ENCODE peak calls at places on chromosome 2, in nine cellular contexts. B is brain microvascular endothelial cell, H is lung, P is GM23338, N is heart right ventricle, Z is hepatocyte, S is GM23248, A is H7, R is right atrium auricular region. Y is an unnamed sample.

GRCh38 chr2:69060938-69061501 is 48.0 kb downstream of the ANTXR1 start:
- DNase-seq in B (no peak), H (no peak), P (no peak), N (no peak), Z (no peak), S (no peak), A (no peak), R (no peak), Y (no peak)

GRCh38 chr2:116979941-116980340 is 834.5 kb upstream of the DDX18 start:
- DNase-seq in B (no peak), H (no peak), P (no peak), N (no peak), Z (no peak), S (no peak), A (no peak), R (no peak), Y (no peak)

GRCh38 chr2:17646096-17646554 is 105.6 kb downstream of the VSNL1 start:
- DNase-seq in B (peak; percentile 87), H (peak; percentile 63), P (peak; percentile 80), N (no peak), Z (peak; percentile 82), S (peak; percentile 86), A (peak; percentile 62), R (peak; percentile 66), Y (peak; percentile 94)

GRCh38 chr2:109237792-109238191 is 108.8 kb downstream of the SH3RF3 start:
- DNase-seq in B (no peak), H (no peak), P (no peak), N (no peak), Z (no peak), S (no peak), A (no peak), R (peak; percentile 32), Y (no peak)

GRCh38 chr2:10440736-10441135 is 7.4 kb downstream of the ODC1 start:
- DNase-seq in B (no peak), H (no peak), P (no peak), N (no peak), Z (no peak), S (no peak), A (no peak), R (no peak), Y (no peak)

GRCh38 chr2:38806001-38806400 is 28.0 kb downstream of the GEMIN6 start:
- DNase-seq in B (no peak), H (no peak), P (no peak), N (no peak), Z (no peak), S (no peak), A (no peak), R (no peak), Y (no peak)

GRCh38 chr2:45033331-45033730 is 24.1 kb upstream of the SIX2 start:
- DNase-seq in B (no peak), H (no peak), P (no peak), N (no peak), Z (no peak), S (no peak), A (no peak), R (no peak), Y (no peak)

GRCh38 chr2:105344704-105345345 is 7.5 kb downstream of the C2orf49 start:
- DNase-seq in B (no peak), H (no peak), P (peak; percentile 49), N (no peak), Z (peak; percentile 69), S (peak; percentile 74), A (no peak), R (no peak), Y (peak; percentile 45)

GRCh38 chr2:98508690-98509054 is 64.0 kb downstream of the INPP4A start:
- DNase-seq in B (peak; percentile 23), H (peak; percentile 61), P (no peak), N (no peak), Z (no peak), S (no peak), A (no peak), R (peak; percentile 94), Y (peak; percentile 92)

GRCh38 chr2:46816846-46817726 is 98.5 kb downstream of the MCFD2 start:
- DNase-seq in B (no peak), H (no peak), P (no peak), N (no peak), Z (no peak), S (no peak), A (no peak), R (peak; percentile 56), Y (no peak)

GRCh38 chr2:240060977-240061591 is 7.8 kb upstream of the OR6B3 start:
- DNase-seq in B (peak; percentile 65), H (no peak), P (peak; percentile 69), N (no peak), Z (peak; percentile 67), S (peak; percentile 69), A (no peak), R (no peak), Y (peak; percentile 63)

GRCh38 chr2:71464389-71464788 is 11.0 kb downstream of the DYSF start:
- DNase-seq in B (no peak), H (no peak), P (no peak), N (no peak), Z (no peak), S (no peak), A (no peak), R (no peak), Y (no peak)
- H3K36me3 ChIP-seq in B (no peaks in the 10 kb centered on the region), H (no peaks in the 10 kb centered on the region), P (no peaks in the 10 kb centered on the region), N (no peaks in the 10 kb centered on the region), Z (no peaks in the 10 kb centered on the region), S (no peaks in the 10 kb centered on the region), A (no peaks in the 10 kb centered on the region), R (no peaks in the 10 kb centered on the region), Y (no peaks in the 10 kb centered on the region)

DNA sequence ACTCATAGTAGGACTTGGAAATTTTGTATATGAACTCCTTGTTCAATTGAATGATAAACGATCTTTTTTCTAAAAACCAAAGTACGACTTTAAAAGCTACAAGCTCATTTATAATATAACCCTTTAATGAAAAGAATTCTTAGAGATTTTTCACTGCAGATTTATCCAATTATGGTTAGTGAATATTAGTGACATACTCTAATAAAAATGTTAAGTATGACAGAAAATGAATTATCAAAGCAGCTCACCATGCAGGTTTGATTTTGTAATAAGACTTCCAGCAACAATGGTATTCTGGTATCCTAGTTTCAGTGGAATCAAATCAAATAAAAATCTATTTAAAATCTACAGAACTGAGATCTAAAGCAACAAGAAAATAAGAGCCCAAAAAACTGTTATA is 38.5 kb downstream of the PRPF40A start:
- DNase-seq in B (no peak), H (no peak), P (no peak), N (no peak), Z (no peak), S (no peak), A (no peak), R (no peak), Y (no peak)
- H3K4me3 ChIP-seq in B (no peak overlapping the region), H (no peak overlapping the region), P (no peak overlapping the region), N (no peak overlapping the region), Z (no peak overlapping the region), S (no peak overlapping the region), A (no peak overlapping the region), R (no peak overlapping the region), Y (no peak overlapping the region)

GRCh38 chr2:238031749-238032148 is 29.1 kb upstream of the SCLY start:
- DNase-seq in B (no peak), H (no peak), P (no peak), N (no peak), Z (no peak), S (no peak), A (no peak), R (no peak), Y (no peak)

GRCh38 chr2:238027591-238028415 is 33.0 kb upstream of the SCLY start:
- DNase-seq in B (no peak), H (no peak), P (no peak), N (no peak), Z (no peak), S (no peak), A (peak; percentile 68), R (no peak), Y (no peak)

GRCh38 chr2:238032755-238033337 is 28.0 kb upstream of the SCLY start:
- DNase-seq in B (no peak), H (no peak), P (no peak), N (no peak), Z (no peak), S (no peak), A (no peak), R (no peak), Y (no peak)

GRCh38 chr2:238029853-238030252 is 30.9 kb upstream of the SCLY start:
- DNase-seq in B (no peak), H (no peak), P (no peak), N (no peak), Z (no peak), S (no peak), A (no peak), R (no peak), Y (no peak)

DNA sequence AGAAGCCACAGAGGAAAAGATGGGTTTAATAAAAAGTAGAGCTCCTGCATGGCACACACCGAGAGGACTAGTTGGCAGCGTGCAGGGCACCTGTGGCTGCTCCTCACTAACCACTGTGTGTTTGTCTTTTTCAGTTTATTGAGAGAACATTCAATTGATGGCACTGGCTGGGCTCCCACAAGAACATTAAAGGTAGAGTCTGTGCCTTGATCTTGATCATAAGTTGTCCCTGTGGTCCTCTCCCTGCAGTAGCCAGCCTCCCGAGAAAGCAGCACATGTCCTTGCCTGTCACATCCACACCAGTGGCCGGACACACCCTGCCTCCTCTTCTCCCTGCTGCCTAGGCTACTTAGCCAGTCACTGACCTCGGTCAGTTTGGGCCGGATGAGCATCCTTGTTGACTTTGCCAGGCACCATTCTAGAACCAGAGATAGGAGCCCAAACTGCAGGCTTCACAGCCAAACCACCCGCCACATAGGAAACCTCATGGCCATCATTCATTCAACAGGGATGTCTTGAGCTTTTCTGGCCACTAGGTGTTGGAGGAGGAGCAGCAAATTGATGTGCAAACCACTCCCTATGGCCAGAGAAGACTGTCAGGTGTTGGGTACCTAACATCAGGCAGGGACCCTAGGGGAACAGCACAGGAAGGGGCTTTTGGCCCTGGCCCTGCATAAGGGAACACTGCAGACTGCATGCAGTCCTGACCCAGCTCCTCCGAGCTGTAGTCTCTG is 30.2 kb upstream of the SCLY start:
- DNase-seq in B (no peak), H (no peak), P (peak; percentile 28), N (no peak), Z (no peak), S (no peak), A (peak; percentile 51), R (no peak), Y (no peak)
- H3K36me3 ChIP-seq in B (peaks cover 4% of the 10 kb centered on the region), H (peaks cover 34% of the 10 kb centered on the region), P (peaks cover 7% of the 10 kb centered on the region), N (peaks cover 7% of the 10 kb centered on the region), Z (no peaks in the 10 kb centered on the region), S (peaks cover 11% of the 10 kb centered on the region), A (peaks cover 4% of the 10 kb centered on the region), R (peaks cover 57% of the 10 kb centered on the region), Y (peaks cover 17% of the 10 kb centered on the region)

DNA sequence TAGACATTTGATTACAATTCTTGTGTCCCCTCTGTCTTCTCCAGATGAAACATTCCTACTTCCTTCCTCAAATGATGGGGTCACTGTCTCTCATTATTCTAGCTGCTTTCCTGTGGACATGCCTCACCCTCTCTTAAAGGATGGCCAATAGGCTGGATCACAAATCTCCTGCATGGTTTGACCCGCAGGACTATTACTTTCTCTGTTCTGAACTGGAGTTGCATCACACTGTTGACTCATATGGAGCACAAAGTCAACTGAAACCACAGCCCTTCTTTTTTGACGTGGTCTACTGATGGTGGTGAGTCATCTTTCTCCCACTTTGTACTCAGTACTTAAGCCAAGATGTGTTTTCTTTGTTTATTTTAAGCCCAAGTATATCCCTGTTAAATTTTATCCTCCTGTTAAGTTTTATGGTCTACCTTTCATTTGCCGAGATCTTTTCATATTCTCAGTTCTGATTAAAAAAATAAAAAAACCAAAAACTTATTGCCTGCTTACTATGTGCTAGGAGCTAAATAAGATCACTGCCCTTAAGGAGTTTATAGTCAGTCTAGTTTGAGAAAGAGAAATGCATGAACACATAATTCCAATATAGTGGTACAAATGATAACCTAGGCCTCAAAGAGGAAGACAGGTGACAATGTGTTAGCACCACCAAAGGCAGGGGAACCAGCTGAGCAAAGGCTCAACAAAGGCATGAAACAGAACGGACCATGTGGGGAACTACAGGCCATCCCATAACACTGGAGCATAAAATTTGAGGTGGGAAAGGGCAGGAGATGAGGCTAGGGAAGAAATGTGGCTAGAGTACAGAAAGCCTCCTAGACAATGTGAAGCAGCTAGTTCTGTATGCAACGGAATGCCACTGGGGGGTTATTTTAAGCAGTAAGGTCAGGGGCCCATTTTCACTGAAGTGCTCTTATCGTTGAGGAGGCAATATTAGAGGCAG is 67.6 kb upstream of the ZFP36L2 start:
- DNase-seq in B (peak; percentile 98), H (peak; percentile 56), P (no peak), N (no peak), Z (peak; percentile 89), S (peak; percentile 99), A (no peak), R (peak; percentile 72), Y (peak; percentile 99)
- H3K4me3 ChIP-seq in B (no peak overlapping the region), H (no peak overlapping the region), P (no peak overlapping the region), N (no peak overlapping the region), Z (no peak overlapping the region), S (no peak overlapping the region), A (no peak overlapping the region), R (no peak overlapping the region), Y (no peak overlapping the region)